ENCODE peak calls at places on chromosome 4, in eight cellular contexts. P is A172, L is T-helper 17 cell, O is hepatic stellate cell, G is activated B cell treated with CpG ODN at 0.5 μM for 24 hours, E is GOT3, A is NB4, J is left ventricle myocardium inferior. W is an unnamed sample.

GRCh38 chr4:85370400-85371032 is 104.4 kb upstream of the ARHGAP24 start:
- DNase-seq in P (peak; percentile 23), L (no peak), O (no peak), G (peak; percentile 23), E (no peak), A (peak; percentile 69), J (no peak), W (no peak)

GRCh38 chr4:30839583-30840520 is 119.7 kb downstream of the PCDH7 start:
- DNase-seq in P (peak; percentile 83), L (no peak), O (no peak), G (no peak), E (no peak), A (peak; percentile 45), J (no peak), W (no peak)

GRCh38 chr4:22695917-22696316 is 3.2 kb downstream of the GBA3 start:
- DNase-seq in P (no peak), L (no peak), O (no peak), G (no peak), E (no peak), A (no peak), J (no peak), W (no peak)

GRCh38 chr4:7645158-7645557 is 210.4 kb upstream of the PSAPL1 start:
- DNase-seq in P (no peak), L (no peak), O (no peak), G (no peak), E (no peak), A (no peak), J (no peak), W (no peak)

GRCh38 chr4:142265536-142265935 is 580.6 kb downstream of the INPP4B start:
- DNase-seq in P (peak; percentile 70), L (no peak), O (peak; percentile 19), G (no peak), E (no peak), A (no peak), J (no peak), W (no peak)

GRCh38 chr4:156496797-156497196 is 474.8 kb downstream of the PDGFC start:
- DNase-seq in P (no peak), L (no peak), O (no peak), G (no peak), E (no peak), A (no peak), J (no peak), W (no peak)

GRCh38 chr4:139684351-139684750 is 18.7 kb downstream of the MGST2 start:
- DNase-seq in P (no peak), L (no peak), O (no peak), G (no peak), E (no peak), A (no peak), J (no peak), W (no peak)

GRCh38 chr4:40576651-40577480 is 52.8 kb downstream of the RBM47 start:
- DNase-seq in P (peak; percentile 90), L (no peak), O (no peak), G (peak; percentile 32), E (peak; percentile 41), A (peak; percentile 94), J (peak; percentile 49), W (peak; percentile 42)

GRCh38 chr4:11814758-11815157 is 386.1 kb upstream of the HS3ST1 start:
- DNase-seq in P (no peak), L (no peak), O (no peak), G (no peak), E (no peak), A (no peak), J (no peak), W (no peak)

GRCh38 chr4:26719954-26720552 is 136.2 kb downstream of the TBC1D19 start:
- DNase-seq in P (peak; percentile 11), L (no peak), O (no peak), G (no peak), E (no peak), A (peak; percentile 38), J (no peak), W (no peak)

GRCh38 chr4:80225628-80226027 is 28.3 kb downstream of the PRDM8 start:
- DNase-seq in P (no peak), L (no peak), O (no peak), G (no peak), E (no peak), A (no peak), J (no peak), W (no peak)

GRCh38 chr4:48047421-48047844 is 30.9 kb downstream of the NIPAL1 start:
- DNase-seq in P (no peak), L (peak; percentile 4), O (no peak), G (peak; percentile 65), E (no peak), A (peak; percentile 83), J (no peak), W (no peak)

GRCh38 chr4:160717848-160718247 is 1446.0 kb downstream of the FSTL5 start:
- DNase-seq in P (no peak), L (no peak), O (no peak), G (no peak), E (no peak), A (no peak), J (no peak), W (no peak)

GRCh38 chr4:40309250-40309774 is 25.8 kb upstream of the CHRNA9 start:
- DNase-seq in P (peak; percentile 67), L (peak; percentile 82), O (peak; percentile 54), G (peak; percentile 78), E (no peak), A (peak; percentile 91), J (peak; percentile 84), W (no peak)

GRCh38 chr4:185143596-185143969 is 517 bp downstream of the SLC25A4 start:
- DNase-seq in P (peak; percentile 18), L (no peak), O (peak; percentile 40), G (no peak), E (no peak), A (peak; percentile 33), J (peak; percentile 75), W (peak; percentile 19)

GRCh38 chr4:2793920-2794706 is 1.2 kb downstream of the SH3BP2 start:
- DNase-seq in P (peak; percentile 30), L (no peak), O (no peak), G (no peak), E (no peak), A (peak; percentile 64), J (peak; percentile 51), W (no peak)

GRCh38 chr4:54368861-54369260 is 139.8 kb downstream of the PDGFRA start:
- DNase-seq in P (no peak), L (no peak), O (peak; percentile 6), G (no peak), E (no peak), A (no peak), J (no peak), W (no peak)

GRCh38 chr4:48193096-48193836 is 59.2 kb upstream of the TXK start:
- DNase-seq in P (no peak), L (no peak), O (no peak), G (no peak), E (no peak), A (no peak), J (no peak), W (no peak)

GRCh38 chr4:152643153-152644035 is 36.4 kb downstream of the TMEM154 start:
- DNase-seq in P (no peak), L (no peak), O (no peak), G (peak; percentile 50), E (no peak), A (peak; percentile 92), J (peak; percentile 18), W (no peak)

GRCh38 chr4:87108142-87108546 is 112.3 kb downstream of the KLHL8 start:
- DNase-seq in P (peak; percentile 86), L (no peak), O (peak; percentile 66), G (no peak), E (no peak), A (peak; percentile 65), J (no peak), W (peak; percentile 28)

GRCh38 chr4:12137556-12137955 is 708.9 kb upstream of the HS3ST1 start:
- DNase-seq in P (no peak), L (no peak), O (no peak), G (no peak), E (no peak), A (no peak), J (no peak), W (no peak)

GRCh38 chr4:13137400-13137799 is 346.7 kb downstream of the RAB28 start:
- DNase-seq in P (no peak), L (no peak), O (no peak), G (no peak), E (no peak), A (no peak), J (no peak), W (no peak)

GRCh38 chr4:1462009-1462767 is 55.9 kb upstream of the NKX1-1 start:
- DNase-seq in P (no peak), L (no peak), O (no peak), G (no peak), E (no peak), A (no peak), J (no peak), W (no peak)

GRCh38 chr4:26248647-26249046 is 72.2 kb upstream of the RBPJ start:
- DNase-seq in P (no peak), L (no peak), O (peak; percentile 37), G (no peak), E (no peak), A (peak; percentile 26), J (no peak), W (no peak)

GRCh38 chr4:8385106-8385505 is 55.4 kb downstream of the ACOX3 start:
- DNase-seq in P (no peak), L (no peak), O (no peak), G (no peak), E (no peak), A (no peak), J (no peak), W (no peak)